ENCODE peak calls at places on chromosomes 2 and 18, in four cellular contexts. O is GM12878, B is K562, T is H1. L is an unnamed sample.

GRCh38 chr18:44699571-44700261 is 19.0 kb downstream of the SETBP1 start:
- DNase-seq in T (no peak), B (no peak), O (no peak), L (no peak)

GRCh38 chr2:225670111-225670974 is 270.8 kb downstream of the NYAP2 start:
- DNase-seq in O (no peak), T (no peak), B (no peak), L (peak; percentile 74)

GRCh38 chr2:148643998-148644884 is at the start of gene EPC2:
- DNase-seq in O (peak; percentile 56), T (peak; percentile 56), B (peak; percentile 94), L (peak; percentile 80)

GRCh38 chr2:146214394-146214929 is 1630.4 kb upstream of the ACVR2A start:
- DNase-seq in B (no peak), O (no peak), T (no peak), L (no peak)

GRCh38 chr2:85245891-85246290 is 81.9 kb downstream of the TGOLN2 start:
- DNase-seq in T (no peak), O (no peak), B (no peak), L (no peak)

GRCh38 chr2:94861308-94862152 is 9.7 kb upstream of the TEKT4 start:
- DNase-seq in O (no peak), T (no peak), B (no peak), L (no peak)

GRCh38 chr2:215615067-215615828 is 179.4 kb upstream of the FN1 start:
- DNase-seq in O (no peak), B (no peak), T (no peak), L (no peak)

GRCh38 chr2:7609556-7610323 is 692.5 kb downstream of the RNF144A start:
- DNase-seq in B (no peak), O (no peak), T (no peak), L (no peak)

GRCh38 chr2:67899187-67899586 is 163.6 kb downstream of the C1D start:
- DNase-seq in B (no peak), T (no peak), O (no peak), L (no peak)

GRCh38 chr18:68796936-68797690 is 767 bp upstream of the CCDC102B start:
- DNase-seq in B (no peak), T (no peak), O (no peak), L (peak; percentile 83)

GRCh38 chr2:226558418-226558817 is 241.2 kb downstream of the IRS1 start:
- DNase-seq in O (no peak), T (no peak), B (no peak), L (no peak)

GRCh38 chr2:128750328-128751165 is 431.9 kb upstream of the HS6ST1 start:
- DNase-seq in O (no peak), B (no peak), T (no peak), L (no peak)

GRCh38 chr2:219707496-219708285 is 80.3 kb downstream of the SLC4A3 start:
- DNase-seq in T (no peak), O (no peak), B (no peak), L (peak; percentile 77)

GRCh38 chr2:125643128-125643527 is 1012.8 kb upstream of the GYPC start:
- DNase-seq in O (peak; percentile 8), T (no peak), B (no peak), L (no peak)

GRCh38 chr2:216548901-216549321 is 50.3 kb downstream of the RPL37A start:
- DNase-seq in T (no peak), O (no peak), B (no peak), L (no peak)

GRCh38 chr18:50961974-50962373 is 5.9 kb upstream of the ELAC1 start:
- DNase-seq in B (no peak), O (no peak), T (no peak), L (no peak)

DNA sequence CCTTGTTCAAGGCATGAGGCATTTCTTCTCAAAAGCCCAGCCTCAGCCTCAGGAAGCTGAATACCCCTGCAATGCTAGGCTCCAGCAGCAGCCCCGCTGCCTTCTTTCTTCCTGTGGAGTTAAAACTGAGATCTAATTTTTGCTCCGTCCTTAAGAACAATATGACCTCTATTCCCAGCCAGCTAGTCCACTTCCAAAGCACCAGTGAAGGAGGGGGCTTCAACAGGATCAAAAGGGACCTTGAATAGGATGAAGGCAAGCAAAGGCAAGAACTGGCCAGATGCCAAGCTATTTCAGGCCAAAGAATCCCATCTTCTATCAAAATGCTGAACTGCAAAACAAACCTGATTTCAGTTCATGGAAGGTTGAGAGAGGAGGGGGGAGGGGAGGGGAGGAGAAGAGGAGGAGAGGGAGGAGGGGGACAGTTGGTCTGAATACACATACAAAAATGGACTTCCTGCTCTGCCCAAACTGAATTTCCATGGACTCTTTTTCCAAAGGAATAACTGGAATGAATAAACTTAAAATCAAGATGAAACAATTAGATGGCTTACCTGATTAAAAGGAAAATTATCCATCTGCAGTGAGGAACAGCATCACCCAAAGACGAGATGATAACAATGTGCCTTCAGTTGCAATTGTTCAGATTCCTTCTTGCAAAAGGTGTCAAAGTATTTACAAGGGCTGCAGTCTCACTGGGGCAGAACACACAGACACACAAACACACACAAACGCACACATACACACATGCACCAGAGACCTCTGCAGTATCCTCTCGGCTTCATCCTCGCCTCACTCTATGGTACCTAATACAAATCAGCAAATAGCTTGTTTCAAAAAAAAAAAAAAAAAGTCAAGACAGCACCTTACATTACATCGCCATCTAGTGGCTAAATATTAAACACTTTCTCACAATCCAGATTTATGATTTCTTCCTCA is at the start of gene SCN1A:
- DNase-seq in B (peak; percentile 31), T (no peak), O (no peak), L (peak; percentile 56)
- TF ChIP-seq CTCF in B (peak; percentile 64), T (no peak), O (peak; percentile 56), L (peak; percentile 83)

GRCh38 chr2:9770006-9770307 is 73.3 kb upstream of the TAF1B start:
- DNase-seq in B (no peak), O (no peak), T (no peak), L (no peak)

GRCh38 chr2:9767656-9768281 is 75.5 kb upstream of the TAF1B start:
- DNase-seq in B (no peak), O (no peak), T (no peak), L (no peak)

GRCh38 chr2:9768388-9768787 is 74.9 kb upstream of the TAF1B start:
- DNase-seq in O (no peak), T (peak; percentile 43), B (peak; percentile 59), L (no peak)

GRCh38 chr2:9770308-9771100 is 72.8 kb upstream of the TAF1B start:
- DNase-seq in O (no peak), T (peak; percentile 68), B (peak; percentile 78), L (peak; percentile 71)

DNA sequence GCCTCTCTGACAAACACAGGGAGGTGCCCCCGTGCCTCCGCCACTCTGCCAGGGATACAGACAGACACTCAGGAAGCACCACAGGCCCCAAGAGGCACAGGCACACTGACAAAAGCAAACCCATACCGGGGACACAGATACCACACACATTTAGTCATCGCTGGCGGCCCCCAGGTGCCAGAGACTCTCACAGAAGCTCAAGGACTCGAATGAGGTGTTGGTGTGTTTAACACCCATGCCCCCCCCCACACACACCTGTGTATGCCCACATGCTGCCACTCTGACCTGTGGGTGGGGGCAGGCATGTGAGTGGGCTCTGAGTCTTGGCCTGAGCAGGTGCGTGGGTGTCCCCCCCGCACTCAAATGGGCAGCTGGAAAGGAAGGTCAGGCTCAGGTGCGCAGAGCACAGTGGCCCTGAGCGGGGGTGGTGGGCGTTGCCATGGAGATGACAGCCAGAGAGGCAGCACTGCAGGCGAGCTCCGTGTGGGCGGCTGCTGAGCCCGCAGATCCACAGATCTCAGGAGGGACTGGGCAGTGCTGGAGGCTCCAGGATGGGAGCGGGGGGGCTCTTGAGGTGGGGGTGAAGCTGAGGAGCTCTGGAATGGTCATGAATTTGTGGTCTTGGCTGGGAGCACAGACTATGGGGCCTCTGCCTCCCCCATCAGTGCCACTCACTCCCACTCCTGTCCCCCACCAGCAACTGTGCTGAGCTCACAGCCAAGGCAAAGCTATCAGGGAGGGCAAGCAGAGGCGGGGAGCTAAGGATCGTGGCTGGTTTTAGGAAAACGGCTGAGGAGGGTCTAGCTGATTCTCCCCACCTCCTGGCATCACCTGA is 73.9 kb upstream of the TAF1B start:
- DNase-seq in O (no peak), T (no peak), B (peak; percentile 72), L (peak; percentile 29)
- TF ChIP-seq CHD1 in O (no peak), T (no peak), B (no peak), L (no peak)

GRCh38 chr2:25692737-25693445 is 19.5 kb upstream of the DTNB start:
- DNase-seq in T (no peak), O (no peak), B (no peak), L (no peak)
- TF ChIP-seq CTCF in T (no peak), O (no peak), B (no peak), L (no peak)

DNA sequence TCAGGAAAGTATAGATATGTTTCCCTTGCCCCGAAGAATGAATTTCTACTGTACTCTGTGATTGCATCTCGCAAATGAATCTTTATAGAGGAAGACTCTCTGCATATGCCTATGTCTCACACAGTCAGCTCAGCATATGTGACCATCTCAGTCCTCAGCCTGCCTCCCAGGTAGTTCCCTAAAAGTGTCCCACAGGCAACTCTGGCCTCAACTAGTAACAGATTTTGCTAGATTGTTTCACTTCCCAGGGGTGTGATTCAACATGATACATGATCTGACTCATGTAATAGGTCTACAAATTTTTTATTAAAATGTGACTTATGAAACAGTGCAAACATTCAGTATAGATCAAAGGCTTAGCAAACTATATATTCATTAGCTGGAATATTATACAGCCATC is 296.6 kb upstream of the CRIM1 start:
- DNase-seq in O (no peak), T (no peak), B (no peak), L (no peak)
- TF ChIP-seq CHD1 in O (no peak), T (no peak), B (no peak), L (no peak)

GRCh38 chr2:168116448-168116847 is 130.9 kb downstream of the STK39 start:
- DNase-seq in B (no peak), O (no peak), T (no peak), L (peak; percentile 13)
- TF ChIP-seq CTCF in B (peak; percentile 14), O (no peak), T (no peak), L (peak; percentile 31)

GRCh38 chr2:232843860-232844259 is 26.2 kb upstream of the SNORC start:
- DNase-seq in T (no peak), O (no peak), B (no peak), L (no peak)
- TF ChIP-seq CHD1 in T (no peak), O (no peak), B (no peak), L (no peak)

DNA sequence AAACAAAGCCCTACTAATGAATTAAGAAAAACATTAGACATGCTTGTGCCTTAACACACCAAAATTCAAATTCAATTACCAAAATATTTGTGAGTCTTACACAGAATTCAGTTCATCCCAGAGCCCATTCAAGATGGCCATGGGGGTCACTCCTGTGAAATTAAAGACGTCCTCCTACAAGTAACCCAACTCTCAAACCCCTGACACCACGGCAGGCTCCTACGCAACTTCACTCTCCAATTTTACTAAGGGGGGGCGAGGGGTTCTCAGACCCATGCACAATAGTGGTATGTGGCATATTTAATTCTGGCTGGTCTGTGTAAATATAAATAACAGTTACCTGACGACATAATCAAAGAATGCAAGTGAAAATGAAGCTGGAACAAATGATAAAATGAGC is 5.0 kb downstream of the ZNF516 start:
- DNase-seq in T (no peak), B (no peak), O (no peak), L (no peak)
- TF ChIP-seq CTCF in T (no peak), B (no peak), O (no peak), L (no peak)

GRCh38 chr2:38601463-38602135 is 1.1 kb downstream of the HNRNPLL start:
- DNase-seq in B (no peak), T (no peak), O (no peak), L (peak; percentile 39)
- TF ChIP-seq CHD1 in B (no peak), T (no peak), O (no peak), L (no peak)

GRCh38 chr18:35939166-35939565 is 33.3 kb upstream of the RMP24 start:
- DNase-seq in B (no peak), O (no peak), T (no peak), L (no peak)
- TF ChIP-seq CTCF in B (peak; percentile 60), O (peak; percentile 21), T (peak; percentile 63), L (no peak)

GRCh38 chr2:172198908-172199307 is 96.2 kb upstream of the DLX2 start:
- DNase-seq in T (no peak), B (no peak), O (no peak), L (no peak)
- TF ChIP-seq CHD1 in T (no peak), B (no peak), O (no peak), L (no peak)